ENCODE peak calls at places on chromosomes 2 and 18, in ten cellular contexts. N is ascending aorta; R is tibial artery; G is upper lobe of right lung; D is pancreas; E is HL-60; O is heart right ventricle; S is neuronal stem cell; P is fibroblast of lung; I is naive thymus-derived CD4-positive, alpha-beta T cell. W is an unnamed sample.

GRCh38 chr18:53385889-53386288 is 838.6 kb downstream of the MBD2 start:
- DNase-seq in P (no peak), N (no peak), R (no peak), S (no peak), G (no peak), I (no peak), D (no peak), E (no peak), O (no peak), W (no peak)

GRCh38 chr2:85134255-85135065 is 1.3 kb downstream of the TCF7L1 start:
- DNase-seq in S (peak), O (peak), P (peak), R (peak), G (peak), N (peak), I (no peak), D (peak), E (no peak), W (peak)

GRCh38 chr2:31440764-31441163 is 26.2 kb upstream of the XDH start:
- DNase-seq in I (no peak), D (no peak), N (no peak), O (no peak), E (no peak), G (no peak), R (no peak), P (peak), S (no peak), W (no peak)

GRCh38 chr2:158923180-158923594 is 45.3 kb upstream of the TANC1 start:
- DNase-seq in P (no peak), G (no peak), S (no peak), E (no peak), R (no peak), N (no peak), D (no peak), I (no peak), O (no peak), W (no peak)

GRCh38 chr2:28802975-28803429 is 7.6 kb upstream of the SPDYA start:
- DNase-seq in E (no peak), D (no peak), P (peak), I (no peak), R (no peak), G (no peak), S (no peak), N (no peak), O (no peak), W (no peak)

GRCh38 chr2:15316370-15316814 is 244.7 kb downstream of the NBAS start:
- DNase-seq in N (no peak), O (no peak), S (no peak), G (no peak), I (no peak), E (no peak), R (no peak), P (no peak), D (no peak), W (no peak)

GRCh38 chr2:174335605-174336402 is 1.1 kb downstream of the SP9 start:
- DNase-seq in N (no peak), G (no peak), E (no peak), S (peak), P (no peak), R (no peak), D (no peak), I (no peak), O (no peak), W (no peak)

GRCh38 chr18:63292844-63293683 is 26.5 kb downstream of the BCL2 start:
- DNase-seq in D (no peak), S (no peak), P (no peak), R (no peak), N (no peak), G (no peak), I (no peak), E (peak), O (no peak), W (peak)

GRCh38 chr2:64204716-64205115 is 60.5 kb upstream of the PELI1 start:
- DNase-seq in S (no peak), I (no peak), R (no peak), G (no peak), E (no peak), D (no peak), O (no peak), N (no peak), P (no peak), W (no peak)

GRCh38 chr2:46268986-46269385 is 28.2 kb upstream of the EPAS1 start:
- DNase-seq in E (no peak), G (no peak), I (no peak), P (no peak), N (no peak), D (no peak), O (no peak), R (no peak), S (no peak), W (no peak)

GRCh38 chr2:227010433-227010832 is 153.6 kb downstream of the COL4A4 start:
- DNase-seq in I (no peak), G (no peak), D (no peak), O (no peak), N (no peak), P (peak), E (no peak), S (no peak), R (no peak), W (no peak)

GRCh38 chr18:2441544-2441943 is 129.8 kb downstream of the METTL4 start:
- DNase-seq in G (no peak), P (no peak), S (no peak), R (no peak), D (no peak), E (no peak), O (no peak), N (no peak), I (no peak), W (no peak)

GRCh38 chr2:101900375-101900774 is 91.4 kb upstream of the IL1R2 start:
- DNase-seq in R (no peak), S (no peak), N (no peak), D (no peak), O (no peak), G (no peak), P (no peak), I (no peak), E (no peak), W (no peak)

GRCh38 chr2:219228745-219229374 is 576 bp downstream of the ATG9A start:
- DNase-seq in P (no peak), N (no peak), O (no peak), I (peak), D (no peak), R (no peak), G (peak), E (peak), S (no peak), W (no peak)

GRCh38 chr2:8122506-8122898 is 559.4 kb upstream of the ID2 start:
- DNase-seq in D (no peak), I (no peak), N (no peak), O (no peak), G (no peak), P (no peak), E (no peak), S (no peak), R (no peak), W (no peak)

GRCh38 chr2:215973954-215974699 is 39.2 kb downstream of the MREG start:
- DNase-seq in E (peak), G (no peak), D (no peak), S (no peak), N (no peak), O (no peak), I (no peak), R (peak), P (no peak), W (peak)

GRCh38 chr2:237854295-237854694 is 5.1 kb upstream of the RAMP1 start:
- DNase-seq in I (no peak), G (no peak), R (no peak), P (no peak), O (no peak), E (no peak), S (no peak), N (no peak), D (no peak), W (no peak)

GRCh38 chr18:26312196-26312595 is 86.0 kb downstream of the TAF4B start:
- DNase-seq in N (no peak), R (no peak), P (no peak), E (no peak), D (no peak), G (no peak), I (no peak), S (peak), O (no peak), W (no peak)

GRCh38 chr2:110931648-110932047 is 189.1 kb upstream of the BCL2L11 start:
- DNase-seq in O (no peak), S (no peak), I (no peak), G (no peak), R (no peak), D (no peak), N (no peak), P (peak), E (no peak), W (no peak)

GRCh38 chr2:6922201-6922656 is 5.0 kb downstream of the RNF144A start:
- DNase-seq in O (no peak), I (peak), D (peak), S (no peak), N (no peak), E (no peak), G (no peak), P (no peak), R (no peak), W (no peak)

GRCh38 chr2:38274286-38275276 is 102.5 kb downstream of the ATL2 start:
- DNase-seq in N (no peak), O (no peak), D (peak), R (no peak), I (peak), E (peak), P (peak), G (no peak), S (peak), W (no peak)

GRCh38 chr2:209423562-209424541 is at the start of gene MAP2:
- DNase-seq in R (peak), I (peak), D (peak), N (peak), G (peak), P (peak), S (peak), O (peak), E (peak), W (peak)

GRCh38 chr2:51581636-51582267 is 549.8 kb upstream of the NRXN1 start:
- DNase-seq in N (no peak), O (no peak), I (no peak), R (no peak), E (no peak), D (no peak), G (no peak), P (no peak), S (no peak), W (no peak)

GRCh38 chr2:234593636-234594035 is 96.8 kb upstream of the ARL4C start:
- DNase-seq in I (no peak), R (no peak), G (no peak), S (no peak), N (no peak), D (no peak), P (no peak), O (no peak), E (no peak), W (no peak)

GRCh38 chr2:233470007-233470687 is 96.4 kb downstream of the USP40 start:
- DNase-seq in O (peak), G (peak), E (no peak), I (no peak), R (peak), S (no peak), P (peak), N (peak), D (no peak), W (no peak)

GRCh38 chr2:104853926-104854506 is at the start of gene POU3F3:
- DNase-seq in O (peak), G (peak), I (peak), E (peak), D (peak), P (peak), S (peak), N (peak), R (peak), W (no peak)

GRCh38 chr2:17160594-17160993 is 357.6 kb downstream of the RAD51AP2 start:
- DNase-seq in S (no peak), O (no peak), I (no peak), P (no peak), G (no peak), R (no peak), E (no peak), D (no peak), N (no peak), W (no peak)

GRCh38 chr2:166240387-166241313 is 112.8 kb upstream of the SCN1A start:
- DNase-seq in D (no peak), E (no peak), P (no peak), I (no peak), N (no peak), O (no peak), R (no peak), S (no peak), G (no peak), W (no peak)

GRCh38 chr2:18244840-18245239 is 315.6 kb downstream of the RDH14 start:
- DNase-seq in D (no peak), S (no peak), O (no peak), G (no peak), P (no peak), R (no peak), I (no peak), E (no peak), N (no peak), W (no peak)

GRCh38 chr2:44931177-44931795 is 10.2 kb upstream of the SIX3 start:
- DNase-seq in I (no peak), R (no peak), S (no peak), N (peak), O (no peak), P (no peak), G (no peak), E (no peak), D (no peak), W (no peak)

GRCh38 chr18:32301361-32301760 is 111.5 kb downstream of the MEP1B start:
- DNase-seq in O (no peak), G (no peak), N (no peak), I (no peak), S (no peak), E (no peak), D (no peak), R (no peak), P (peak), W (no peak)

GRCh38 chr2:123993728-123994323 is 31.3 kb upstream of the CNTNAP5 start:
- DNase-seq in S (peak), R (no peak), I (peak), G (no peak), N (no peak), P (peak), D (peak), O (no peak), E (peak), W (no peak)

GRCh38 chr18:36217348-36217747 is 30.1 kb downstream of the MOCOS start:
- DNase-seq in G (no peak), D (no peak), E (no peak), I (no peak), R (no peak), O (no peak), S (no peak), P (no peak), N (no peak), W (no peak)

GRCh38 chr2:17309741-17310339 is 208.4 kb downstream of the RAD51AP2 start:
- DNase-seq in S (peak), D (peak), O (no peak), G (no peak), R (no peak), P (peak), E (peak), I (no peak), N (no peak), W (no peak)

GRCh38 chr2:148507970-148508369 is 136.6 kb upstream of the EPC2 start:
- DNase-seq in N (no peak), P (no peak), E (no peak), S (no peak), G (no peak), D (no peak), R (no peak), I (no peak), O (no peak), W (no peak)

GRCh38 chr2:8608411-8608954 is 73.4 kb upstream of the ID2 start:
- DNase-seq in N (peak), O (no peak), I (no peak), P (no peak), G (peak), S (no peak), R (no peak), E (peak), D (no peak), W (no peak)

GRCh38 chr2:148674063-148675020 is 29.8 kb downstream of the EPC2 start:
- DNase-seq in R (no peak), N (no peak), P (peak), D (no peak), S (peak), O (no peak), I (peak), E (peak), G (no peak), W (no peak)

GRCh38 chr2:214412679-214413078 is 1.8 kb downstream of the VWC2L start:
- DNase-seq in P (no peak), S (no peak), D (no peak), O (no peak), G (no peak), R (no peak), N (no peak), E (no peak), I (no peak), W (no peak)
- H3K4me3 ChIP-seq in P (no peak), S (no peak), D (no peak), O (no peak), G (no peak), R (no peak), N (no peak), E (no peak), I (no peak), W (no peak)

DNA sequence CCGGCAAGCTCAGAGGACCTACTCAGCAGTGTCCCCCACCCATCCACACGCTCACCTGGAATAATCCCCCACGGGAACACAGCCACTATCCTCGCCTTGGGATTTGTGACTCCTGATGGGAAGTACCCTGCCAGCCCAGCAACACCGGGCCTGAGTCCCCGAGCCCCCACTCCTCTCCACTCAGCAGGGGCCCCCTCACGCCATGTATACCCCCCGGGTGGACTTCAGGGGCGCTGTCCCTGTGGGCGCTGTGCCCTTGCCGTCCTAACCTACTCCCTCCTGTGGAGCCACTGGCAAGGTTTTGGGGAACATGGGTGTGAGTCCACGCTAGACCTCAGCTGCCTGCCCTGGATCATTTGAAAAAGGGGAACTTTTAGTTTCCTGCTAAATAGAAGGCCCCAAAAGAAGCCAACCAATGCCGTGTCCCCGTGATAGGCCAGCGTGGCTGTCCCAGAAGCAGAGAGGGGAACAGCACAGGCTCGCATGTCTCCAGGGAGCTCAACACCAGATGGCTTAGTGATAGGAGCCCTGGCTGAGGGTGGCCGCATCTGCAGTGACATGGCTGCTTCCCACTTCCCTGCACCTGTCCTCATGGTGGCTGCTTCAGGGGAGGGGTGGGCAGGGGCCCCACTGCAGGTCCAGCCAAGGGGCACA is 79.8 kb downstream of the MBP start:
- DNase-seq in I (no peak), S (no peak), N (peak), R (peak), G (no peak), P (no peak), D (no peak), O (no peak), E (peak), W (no peak)
- H3K27ac ChIP-seq in I (peak), S (no peak), N (no peak), R (peak), G (peak), P (no peak), D (no peak), O (peak), E (peak), W (peak)

DNA sequence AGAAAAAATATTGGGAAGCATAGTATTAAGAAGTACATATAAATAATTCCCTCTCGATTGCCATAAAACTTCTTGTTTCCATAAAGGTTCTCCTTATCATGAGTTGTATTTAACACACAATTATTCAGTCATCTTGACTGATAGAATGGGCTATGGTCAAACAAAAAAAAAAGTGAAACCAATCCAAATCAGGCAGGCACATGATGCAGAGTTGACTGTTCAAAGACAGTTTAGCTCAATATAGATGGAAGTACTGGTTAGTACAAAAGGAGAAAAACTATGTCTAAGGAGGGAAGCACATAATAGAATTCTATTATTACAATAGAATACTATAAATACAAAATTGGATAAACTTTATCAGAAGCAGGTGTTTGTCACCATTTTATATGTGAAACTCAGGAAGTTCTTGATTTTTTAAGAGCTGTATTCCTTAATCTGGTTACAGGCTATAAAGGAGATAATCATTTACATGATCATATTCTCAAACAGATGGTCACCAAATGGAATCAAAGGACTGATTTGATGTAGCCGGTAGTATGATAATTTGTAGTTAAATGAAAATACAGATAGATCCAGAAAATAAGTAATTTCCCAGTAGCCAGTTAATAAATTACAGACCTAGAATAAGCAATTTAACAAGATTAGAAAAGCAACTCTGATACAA is 18.2 kb upstream of the CALCRL start:
- DNase-seq in R (no peak), N (no peak), P (no peak), D (no peak), O (no peak), S (no peak), G (no peak), E (no peak), I (no peak), W (no peak)
- H3K4me3 ChIP-seq in R (no peak), N (no peak), P (no peak), D (no peak), O (no peak), S (no peak), G (no peak), E (no peak), I (no peak), W (no peak)

GRCh38 chr18:74546007-74546406 is 11.7 kb downstream of the CNDP1 start:
- DNase-seq in I (no peak), D (no peak), N (no peak), O (no peak), G (no peak), E (no peak), P (no peak), R (no peak), S (no peak), W (no peak)
- H3K27ac ChIP-seq in I (no peak), D (no peak), N (peak), O (peak), G (peak), E (no peak), P (no peak), R (no peak), S (no peak), W (peak)

GRCh38 chr2:197675246-197675645 is at the start of gene RFTN2:
- DNase-seq in D (no peak), I (no peak), P (peak), O (no peak), S (no peak), N (no peak), E (no peak), G (no peak), R (no peak), W (no peak)
- H3K4me3 ChIP-seq in D (peak), I (no peak), P (peak), O (peak), S (no peak), N (peak), E (no peak), G (peak), R (peak), W (peak)

DNA sequence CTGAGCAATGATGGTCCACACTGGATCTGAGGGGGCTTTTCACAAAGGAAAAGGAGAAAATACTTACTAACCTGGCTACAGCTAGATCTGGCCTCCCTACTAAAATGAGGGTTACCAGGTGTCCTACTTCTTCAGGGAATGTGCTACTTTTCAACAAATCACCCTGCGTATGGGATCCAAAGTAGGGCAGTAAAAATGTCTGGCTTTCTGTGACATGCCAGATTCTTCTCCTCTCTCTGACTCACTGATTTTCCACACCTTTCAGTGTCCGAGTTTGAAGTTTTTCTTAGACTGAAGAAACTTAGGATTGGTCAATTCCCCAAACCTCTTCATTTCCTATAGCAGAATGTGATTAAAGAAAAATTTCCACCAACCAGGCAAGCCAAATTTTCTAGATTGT is 71.2 kb downstream of the SLC8A1 start:
- DNase-seq in E (no peak), G (no peak), O (no peak), P (no peak), N (no peak), S (no peak), D (no peak), R (no peak), I (no peak), W (no peak)
- H3K27ac ChIP-seq in E (no peak), G (no peak), O (no peak), P (no peak), N (no peak), S (no peak), D (no peak), R (no peak), I (no peak), W (no peak)

DNA sequence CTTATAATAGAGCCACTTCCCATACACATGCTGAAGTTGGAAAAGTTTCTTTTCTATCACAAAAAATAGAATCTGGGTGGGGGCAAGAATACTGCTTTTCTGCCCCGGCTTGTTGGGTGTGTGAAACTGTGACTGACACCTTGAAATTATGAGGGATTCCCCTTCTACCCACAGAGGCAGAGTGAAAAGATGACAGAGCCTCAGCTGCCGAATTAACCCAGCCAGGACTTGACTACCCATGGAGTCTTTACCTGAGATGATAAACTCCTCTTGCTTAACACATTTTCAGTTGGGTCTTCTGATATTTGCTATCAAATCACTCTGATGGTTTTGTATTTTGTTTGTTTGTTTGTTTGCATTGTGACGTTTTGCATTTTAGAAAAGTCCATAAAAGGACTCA is 66.0 kb upstream of the PMAIP1 start:
- DNase-seq in R (no peak), O (no peak), G (no peak), S (no peak), E (no peak), P (no peak), D (no peak), N (no peak), I (no peak), W (no peak)
- H3K4me3 ChIP-seq in R (no peak), O (no peak), G (no peak), S (no peak), E (no peak), P (no peak), D (no peak), N (no peak), I (no peak), W (no peak)

W was measured in gastrocnemius medialis.